ENCODE peak calls at places on chromosome 21, in four cellular contexts. One of them, this sample, is unnamed.

GRCh38 chr21:26776320-26777021 is 68.7 kb downstream of the ADAMTS1 start:
- DNase-seq in activated CD8-positive, alpha-beta memory T cell treated with anti-CD3 and anti-CD28 coated beads, Interleukin-2, amount 50 U/mL, for 48 hours: no peak
- DNase-seq in iris pigment epithelial cell: peak
- DNase-seq in MCF 10A: peak
- DNase-seq in this sample: peak

GRCh38 chr21:17585875-17586450 is 26.7 kb downstream of the BTG3 start:
- DNase-seq in activated CD8-positive, alpha-beta memory T cell treated with anti-CD3 and anti-CD28 coated beads, Interleukin-2, amount 50 U/mL, for 48 hours: no peak
- DNase-seq in iris pigment epithelial cell: peak
- DNase-seq in MCF 10A: peak
- DNase-seq in this sample: peak

GRCh38 chr21:24955275-24955961 is 651.9 kb downstream of the MRPL39 start:
- DNase-seq in activated CD8-positive, alpha-beta memory T cell treated with anti-CD3 and anti-CD28 coated beads, Interleukin-2, amount 50 U/mL, for 48 hours: no peak
- DNase-seq in MCF 10A: no peak
- DNase-seq in iris pigment epithelial cell: no peak
- DNase-seq in this sample: no peak

GRCh38 chr21:42218836-42219605 is at the start of gene ABCG1:
- DNase-seq in iris pigment epithelial cell: peak
- DNase-seq in MCF 10A: peak
- DNase-seq in activated CD8-positive, alpha-beta memory T cell treated with anti-CD3 and anti-CD28 coated beads, Interleukin-2, amount 50 U/mL, for 48 hours: peak
- DNase-seq in this sample: no peak

GRCh38 chr21:36321325-36322082 is 1.5 kb downstream of the MORC3 start:
- DNase-seq in iris pigment epithelial cell: peak
- DNase-seq in MCF 10A: peak
- DNase-seq in activated CD8-positive, alpha-beta memory T cell treated with anti-CD3 and anti-CD28 coated beads, Interleukin-2, amount 50 U/mL, for 48 hours: no peak
- DNase-seq in this sample: no peak

GRCh38 chr21:8989883-8990325 is 1531.5 kb upstream of the TPTE start:
- DNase-seq in activated CD8-positive, alpha-beta memory T cell treated with anti-CD3 and anti-CD28 coated beads, Interleukin-2, amount 50 U/mL, for 48 hours: no peak
- DNase-seq in iris pigment epithelial cell: no peak
- DNase-seq in MCF 10A: no peak
- DNase-seq in this sample: no peak

GRCh38 chr21:32603131-32603530 is 9.0 kb downstream of the CFAP298 start:
- DNase-seq in MCF 10A: no peak
- DNase-seq in iris pigment epithelial cell: no peak
- DNase-seq in activated CD8-positive, alpha-beta memory T cell treated with anti-CD3 and anti-CD28 coated beads, Interleukin-2, amount 50 U/mL, for 48 hours: no peak
- DNase-seq in this sample: no peak

GRCh38 chr21:32940079-32941014 is 85.4 kb upstream of the OLIG2 start:
- DNase-seq in MCF 10A: peak
- DNase-seq in iris pigment epithelial cell: peak
- DNase-seq in activated CD8-positive, alpha-beta memory T cell treated with anti-CD3 and anti-CD28 coated beads, Interleukin-2, amount 50 U/mL, for 48 hours: peak
- DNase-seq in this sample: peak

GRCh38 chr21:41142051-41142795 is 25.7 kb upstream of the BACE2 start:
- DNase-seq in iris pigment epithelial cell: peak
- DNase-seq in activated CD8-positive, alpha-beta memory T cell treated with anti-CD3 and anti-CD28 coated beads, Interleukin-2, amount 50 U/mL, for 48 hours: no peak
- DNase-seq in MCF 10A: peak
- DNase-seq in this sample: peak

GRCh38 chr21:46328151-46328550 is 4.2 kb downstream of the PCNT start:
- DNase-seq in iris pigment epithelial cell: no peak
- DNase-seq in MCF 10A: no peak
- DNase-seq in activated CD8-positive, alpha-beta memory T cell treated with anti-CD3 and anti-CD28 coated beads, Interleukin-2, amount 50 U/mL, for 48 hours: no peak
- DNase-seq in this sample: no peak

GRCh38 chr21:45318556-45319341 is 31.1 kb upstream of the POFUT2 start:
- DNase-seq in iris pigment epithelial cell: peak
- DNase-seq in activated CD8-positive, alpha-beta memory T cell treated with anti-CD3 and anti-CD28 coated beads, Interleukin-2, amount 50 U/mL, for 48 hours: no peak
- DNase-seq in MCF 10A: peak
- DNase-seq in this sample: peak

GRCh38 chr21:33088384-33088783 is 18.4 kb downstream of the OLIG1 start:
- DNase-seq in iris pigment epithelial cell: no peak
- DNase-seq in activated CD8-positive, alpha-beta memory T cell treated with anti-CD3 and anti-CD28 coated beads, Interleukin-2, amount 50 U/mL, for 48 hours: no peak
- DNase-seq in MCF 10A: no peak
- DNase-seq in this sample: no peak

This sample was measured in fibroblast of gingiva.